ENCODE peak calls at places on chromosomes 6 and 20, in eight cellular contexts. T is stomach, H is tibial nerve, C is HCT116, X is prostate gland, V is breast epithelium, K is A549, L is IMR-90. F is an unnamed sample.

GRCh38 chr6:138480279-138480949 is 18.9 kb downstream of the NHSL1 start:
- DNase-seq in T (no peak), X (no peak), V (no peak), H (no peak), L (no peak), C (no peak), K (no peak), F (no peak)

GRCh38 chr6:163349001-163349680 is 65.4 kb upstream of the QKI start:
- DNase-seq in H (peak; percentile 45), V (no peak), X (no peak), T (no peak), K (no peak), C (no peak), L (no peak), F (peak; percentile 78)

GRCh38 chr6:12083763-12084162 is 71.7 kb downstream of the HIVEP1 start:
- DNase-seq in K (no peak), H (no peak), L (no peak), V (no peak), X (no peak), T (no peak), C (no peak), F (no peak)

GRCh38 chr20:40493551-40493950 is 195.5 kb downstream of the MAFB start:
- DNase-seq in X (no peak), H (no peak), K (no peak), T (no peak), V (no peak), L (no peak), C (peak; percentile 28), F (no peak)

GRCh38 chr20:4247898-4248858 is 232.8 kb upstream of the RNF24 start:
- DNase-seq in V (no peak), H (no peak), T (no peak), X (no peak), L (no peak), K (no peak), C (no peak), F (no peak)

GRCh38 chr6:165390475-165390874 is 81.1 kb upstream of the C6orf118 start:
- DNase-seq in T (no peak), K (no peak), L (no peak), V (no peak), X (no peak), C (no peak), H (no peak), F (no peak)

GRCh38 chr6:90186637-90187361 is 109.8 kb downstream of the BACH2 start:
- DNase-seq in X (no peak), C (no peak), K (no peak), L (no peak), V (no peak), H (no peak), T (no peak), F (no peak)

GRCh38 chr6:160691617-160692016 is 10.4 kb upstream of the PLG start:
- DNase-seq in H (no peak), K (no peak), V (no peak), C (no peak), X (no peak), T (no peak), L (no peak), F (no peak)

GRCh38 chr20:3614509-3614908 is 48.7 kb downstream of the GFRA4 start:
- DNase-seq in V (no peak), X (no peak), H (no peak), K (no peak), L (peak; percentile 56), C (no peak), T (no peak), F (no peak)

GRCh38 chr6:24996145-24996836 is 60.5 kb upstream of the RIPOR2 start:
- DNase-seq in H (no peak), V (no peak), K (no peak), L (no peak), C (no peak), T (no peak), X (no peak), F (no peak)

GRCh38 chr6:2582268-2582667 is 168.5 kb downstream of the MYLK4 start:
- DNase-seq in K (no peak), H (no peak), X (no peak), V (no peak), L (no peak), T (no peak), C (no peak), F (no peak)

GRCh38 chr6:136726837-136727557 is 65.3 kb downstream of the MAP3K5 start:
- DNase-seq in H (no peak), V (no peak), K (no peak), C (no peak), X (no peak), T (no peak), L (no peak), F (no peak)

GRCh38 chr6:7391244-7391643 is 1.6 kb downstream of the RIOK1 start:
- DNase-seq in T (no peak), V (no peak), C (no peak), X (no peak), L (no peak), H (no peak), K (no peak), F (no peak)

GRCh38 chr6:18501313-18502013 is 114.3 kb downstream of the RNF144B start:
- DNase-seq in K (no peak), C (no peak), V (no peak), L (peak; percentile 91), H (no peak), X (no peak), T (no peak), F (peak; percentile 71)

GRCh38 chr6:18503187-18503586 is 116.0 kb downstream of the RNF144B start:
- DNase-seq in X (no peak), C (no peak), T (no peak), K (no peak), H (no peak), L (no peak), V (no peak), F (no peak)

GRCh38 chr6:18506387-18507017 is 119.4 kb downstream of the RNF144B start:
- DNase-seq in C (no peak), X (no peak), V (no peak), K (no peak), T (no peak), L (peak; percentile 43), H (no peak), F (no peak)

GRCh38 chr6:18504232-18504596 is 117.1 kb downstream of the RNF144B start:
- DNase-seq in K (no peak), C (no peak), L (no peak), T (no peak), V (no peak), X (no peak), H (no peak), F (no peak)

GRCh38 chr6:18503588-18504231 is 116.6 kb downstream of the RNF144B start:
- DNase-seq in V (no peak), C (peak; percentile 61), H (peak; percentile 24), T (peak; percentile 55), X (peak; percentile 71), K (peak; percentile 26), L (peak; percentile 85), F (peak; percentile 78)
- TF ChIP-seq POLR2A in V (no peak), C (no peak), H (no peak), T (no peak), X (no peak), K (no peak), L (peak; percentile 55), F (no peak)

GRCh38 chr20:24589381-24589780 is 120.0 kb downstream of the SYNDIG1 start:
- DNase-seq in V (no peak), L (no peak), K (no peak), C (no peak), T (no peak), X (no peak), H (no peak), F (no peak)

GRCh38 chr20:24586523-24586840 is 117.1 kb downstream of the SYNDIG1 start:
- DNase-seq in T (no peak), X (no peak), C (no peak), L (no peak), H (no peak), V (no peak), K (no peak), F (no peak)

GRCh38 chr20:24588725-24589340 is 119.4 kb downstream of the SYNDIG1 start:
- DNase-seq in K (no peak), L (no peak), H (no peak), X (no peak), T (no peak), C (no peak), V (no peak), F (no peak)

GRCh38 chr20:24587384-24588046 is 118.1 kb downstream of the SYNDIG1 start:
- DNase-seq in X (no peak), H (no peak), L (no peak), C (no peak), V (no peak), T (no peak), K (no peak), F (no peak)

GRCh38 chr20:24588047-24588635 is 118.7 kb downstream of the SYNDIG1 start:
- DNase-seq in C (no peak), V (no peak), L (no peak), K (no peak), H (no peak), T (no peak), X (no peak), F (no peak)
- H3K4me1 ChIP-seq in C (no peaks in the 10 kb centered on the region), V (no peaks in the 10 kb centered on the region), L (no peaks in the 10 kb centered on the region), K (no peaks in the 10 kb centered on the region), H (no peaks in the 10 kb centered on the region), T (no peaks in the 10 kb centered on the region), X (no peaks in the 10 kb centered on the region), F (no peaks in the 10 kb centered on the region)

GRCh38 chr6:170150590-170150945 is 140.3 kb downstream of the DLL1 start:
- DNase-seq in H (no peak), L (no peak), X (no peak), V (no peak), K (no peak), C (no peak), T (no peak), F (no peak)
- H3K9me3 ChIP-seq in H (no peaks in the 10 kb centered on the region), L (peaks cover 26% of the 10 kb centered on the region), X (no peaks in the 10 kb centered on the region), V (no peaks in the 10 kb centered on the region), K (no peaks in the 10 kb centered on the region), C (no peaks in the 10 kb centered on the region), T (no peaks in the 10 kb centered on the region), F (no peaks in the 10 kb centered on the region)

GRCh38 chr20:35314460-35315198 is 22.4 kb upstream of the FAM83C start:
- DNase-seq in L (no peak), C (no peak), T (no peak), X (no peak), H (no peak), K (no peak), V (no peak), F (no peak)

GRCh38 chr20:35311409-35311808 is 19.2 kb upstream of the FAM83C start:
- DNase-seq in C (peak; percentile 81), V (no peak), T (no peak), H (no peak), L (peak; percentile 77), K (no peak), X (no peak), F (no peak)

GRCh38 chr20:35315199-35316020 is 23.2 kb upstream of the FAM83C start:
- DNase-seq in X (no peak), L (peak; percentile 58), V (no peak), C (no peak), H (no peak), T (no peak), K (no peak), F (no peak)

GRCh38 chr20:35311822-35312221 is 19.6 kb upstream of the FAM83C start:
- DNase-seq in C (no peak), H (no peak), T (no peak), L (no peak), X (no peak), K (no peak), V (no peak), F (no peak)

DNA sequence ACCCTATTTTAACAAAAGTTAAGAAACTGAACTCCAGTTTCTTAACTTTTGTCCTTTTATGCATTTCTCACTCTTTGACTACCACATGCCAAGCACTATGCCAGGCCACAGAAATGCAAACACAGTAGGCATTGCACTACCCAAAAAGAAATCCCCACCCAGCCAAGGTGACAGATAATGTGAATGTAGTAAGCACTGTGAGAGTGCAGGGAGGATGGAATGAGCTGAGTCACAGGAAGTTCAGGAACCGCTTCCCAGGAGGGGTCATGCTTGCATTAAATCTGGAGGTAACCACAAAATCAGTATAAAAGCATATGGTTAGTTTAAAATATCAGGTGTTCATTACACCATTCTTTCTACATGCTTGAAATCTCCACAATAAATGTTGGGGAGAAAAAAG is 20.1 kb upstream of the FAM83C start:
- DNase-seq in T (no peak), L (peak; percentile 96), C (peak; percentile 62), V (no peak), X (no peak), K (peak; percentile 75), H (no peak), F (no peak)
- TF ChIP-seq POLR2A in T (no peak), L (no peak), C (no peak), V (no peak), X (no peak), K (no peak), H (no peak), F (no peak)

F was measured in sigmoid colon.